ENCODE peak calls at places on chromosome 9, in ten cellular contexts. A is left colon; X is stimulated activated CD4-positive, alpha-beta T cell treated with anti-CD3 and anti-CD28 coated beads, Interleukin-1b, Interleukin-23, amount 100 ng/mL, for 24 hours; Q is Caco-2; H is activated naive CD4-positive, alpha-beta T cell treated with Interleukin-2 at 50 U/mL for 16 hours; N is HEK293T; Y is T-cell; Z is SK-N-DZ; B is hippocampal formation; D is cardiac septum. S is an unnamed sample.

GRCh38 chr9:114429488-114429887 is 41.7 kb upstream of the AKNA start:
- DNase-seq in A (no peak), Y (no peak), Z (no peak), Q (peak; percentile 26), D (peak; percentile 29), H (no peak), B (no peak), N (no peak), X (no peak), S (no peak)

GRCh38 chr9:81562221-81563019 is 126.9 kb downstream of the TLE1 start:
- DNase-seq in N (no peak), D (no peak), B (no peak), Z (no peak), Q (no peak), X (no peak), A (no peak), Y (no peak), H (no peak), S (no peak)

GRCh38 chr9:90393355-90394152 is 249.1 kb downstream of the DIRAS2 start:
- DNase-seq in X (no peak), N (no peak), A (no peak), Q (peak; percentile 46), B (no peak), D (no peak), H (no peak), Z (no peak), Y (no peak), S (no peak)

GRCh38 chr9:88905506-88905905 is 85.8 kb upstream of the S1PR3 start:
- DNase-seq in A (no peak), Q (no peak), Z (no peak), Y (no peak), B (no peak), D (no peak), N (no peak), H (no peak), X (no peak), S (no peak)

GRCh38 chr9:126621919-126622735 is 8.4 kb downstream of the LMX1B start:
- DNase-seq in Q (no peak), Z (no peak), X (no peak), Y (no peak), B (no peak), A (no peak), H (no peak), D (no peak), N (no peak), S (no peak)

GRCh38 chr9:112898872-112899281 is 8.2 kb upstream of the SLC46A2 start:
- DNase-seq in A (no peak), H (no peak), D (no peak), Y (no peak), N (no peak), B (no peak), X (no peak), Q (no peak), Z (no peak), S (no peak)

GRCh38 chr9:137575382-137575724 is 3.4 kb downstream of the DPH7 start:
- DNase-seq in A (no peak), X (no peak), B (no peak), N (no peak), H (peak; percentile 27), D (no peak), Q (no peak), Z (no peak), Y (no peak), S (no peak)

GRCh38 chr9:126724226-126724625 is 80.6 kb upstream of the ZBTB43 start:
- DNase-seq in N (no peak), Y (no peak), H (no peak), D (no peak), Q (no peak), Z (no peak), B (no peak), A (no peak), X (no peak), S (no peak)

GRCh38 chr9:135502168-135502872 is 1.8 kb downstream of the MRPS2 start:
- DNase-seq in Q (no peak), Y (no peak), N (no peak), D (no peak), B (no peak), Z (no peak), X (no peak), H (no peak), A (no peak), S (no peak)

GRCh38 chr9:126166291-126166690 is 160.3 kb upstream of the MVB12B start:
- DNase-seq in H (no peak), A (no peak), Q (no peak), D (peak; percentile 59), N (no peak), Y (no peak), Z (no peak), X (no peak), B (no peak), S (no peak)

GRCh38 chr9:106784076-106784475 is 78.9 kb upstream of the ZNF462 start:
- DNase-seq in X (no peak), B (no peak), D (no peak), Z (no peak), Q (no peak), N (no peak), Y (no peak), A (no peak), H (no peak), S (no peak)

GRCh38 chr9:135103931-135104639 is 16.6 kb downstream of the OLFM1 start:
- DNase-seq in Q (no peak), X (no peak), H (no peak), A (no peak), Y (no peak), Z (no peak), B (no peak), N (no peak), D (no peak), S (no peak)

GRCh38 chr9:128068656-128069221 is 707 bp downstream of the SLC25A25 start:
- DNase-seq in B (no peak), Y (no peak), X (no peak), Z (no peak), H (no peak), Q (no peak), N (no peak), A (no peak), D (no peak), S (no peak)

GRCh38 chr9:21576331-21577189 is 94.4 kb upstream of the IFNE start:
- DNase-seq in H (peak; percentile 27), Q (no peak), B (peak; percentile 20), Z (no peak), X (no peak), A (no peak), Y (peak; percentile 39), D (no peak), N (no peak), S (no peak)

GRCh38 chr9:130120832-130121231 is 51.4 kb upstream of the NCS1 start:
- DNase-seq in Q (no peak), H (no peak), Y (no peak), X (no peak), B (no peak), D (no peak), Z (no peak), A (no peak), N (no peak), S (no peak)

GRCh38 chr9:106868565-106868964 is 5.6 kb downstream of the ZNF462 start:
- DNase-seq in N (no peak), Q (no peak), D (no peak), B (no peak), Z (no peak), X (no peak), Y (no peak), H (no peak), A (no peak), S (no peak)

GRCh38 chr9:137201205-137201868 is 796 bp upstream of the TPRN start:
- DNase-seq in Q (no peak), N (no peak), D (no peak), H (no peak), Y (no peak), A (no peak), B (no peak), X (no peak), Z (no peak), S (no peak)

GRCh38 chr9:98104445-98104881 is 14.6 kb downstream of the TRIM14 start:
- DNase-seq in X (no peak), H (no peak), B (no peak), Y (no peak), N (no peak), A (peak; percentile 29), Z (no peak), Q (peak; percentile 26), D (no peak), S (no peak)

GRCh38 chr9:79256691-79257213 is 315.0 kb upstream of the TLE4 start:
- DNase-seq in H (no peak), Q (no peak), A (no peak), D (no peak), N (peak; percentile 98), Y (no peak), Z (peak; percentile 59), X (no peak), B (no peak), S (no peak)

GRCh38 chr9:15293727-15294405 is 13.2 kb downstream of the TTC39B start:
- DNase-seq in Q (no peak), D (no peak), X (no peak), A (no peak), N (no peak), Y (no peak), B (no peak), Z (no peak), H (no peak), S (no peak)

GRCh38 chr9:24616858-24617257 is 71.2 kb upstream of the IZUMO3 start:
- DNase-seq in Y (no peak), X (no peak), H (no peak), D (no peak), A (no peak), B (no peak), Q (no peak), N (no peak), Z (peak; percentile 0), S (no peak)

GRCh38 chr9:93159601-93160418 is 24.1 kb upstream of the WNK2 start:
- DNase-seq in Q (peak; percentile 83), D (peak; percentile 95), B (peak; percentile 29), Y (peak; percentile 71), N (peak; percentile 91), X (peak; percentile 47), H (peak; percentile 77), A (peak; percentile 69), Z (peak; percentile 75), S (peak; percentile 57)

GRCh38 chr9:120924698-120925534 is 1.7 kb downstream of the TRAF1 start:
- DNase-seq in X (no peak), H (peak; percentile 43), N (no peak), Z (no peak), Q (no peak), Y (no peak), D (no peak), A (no peak), B (no peak), S (no peak)

GRCh38 chr9:88789785-88790184 is 201.5 kb upstream of the S1PR3 start:
- DNase-seq in B (no peak), D (no peak), Q (no peak), Y (no peak), A (no peak), X (no peak), H (no peak), Z (no peak), N (no peak), S (no peak)

GRCh38 chr9:3243676-3244075 is 282.1 kb downstream of the RFX3 start:
- DNase-seq in Y (no peak), A (no peak), N (no peak), B (no peak), Z (no peak), H (no peak), X (no peak), Q (no peak), D (no peak), S (no peak)

GRCh38 chr9:94802795-94803194 is 76.3 kb downstream of the AOPEP start:
- DNase-seq in Q (no peak), D (no peak), Y (no peak), H (peak; percentile 29), A (no peak), Z (no peak), B (no peak), X (no peak), N (no peak), S (no peak)

GRCh38 chr9:99873943-99874584 is 32.4 kb upstream of the STX17 start:
- DNase-seq in N (no peak), Y (no peak), A (no peak), Q (no peak), Z (no peak), D (no peak), X (no peak), H (no peak), B (no peak), S (no peak)

GRCh38 chr9:93893899-93894690 is 61.1 kb downstream of the BARX1 start:
- DNase-seq in A (peak; percentile 66), H (no peak), Z (no peak), Q (peak; percentile 51), D (peak; percentile 74), N (no peak), B (no peak), Y (no peak), X (no peak), S (no peak)